ENCODE peak calls at places on chromosomes 7 and 10, in ten cellular contexts. One of them, this sample, is unnamed.

GRCh38 chr10:129794056-129794455 is 170.0 kb downstream of the EBF3 start:
- DNase-seq in activated T-cell treated with anti-CD3 and anti-CD28 coated beads, Interleukin-2, amount 50 U/mL, for 4 hours: no peak
- DNase-seq in HuH-7.5: no peak
- DNase-seq in mesendoderm: no peak
- DNase-seq in ecto neural progenitor cell: no peak
- DNase-seq in astrocyte of the spinal cord: no peak
- DNase-seq in WTC11: no peak
- DNase-seq in globus pallidus: no peak
- DNase-seq in H54: no peak
- DNase-seq in SJCRH30: no peak
- DNase-seq in this sample: no peak

GRCh38 chr10:131427901-131428300 is 116.4 kb upstream of the TCERG1L start:
- DNase-seq in activated T-cell treated with anti-CD3 and anti-CD28 coated beads, Interleukin-2, amount 50 U/mL, for 4 hours: no peak
- DNase-seq in HuH-7.5: no peak
- DNase-seq in mesendoderm: no peak
- DNase-seq in ecto neural progenitor cell: no peak
- DNase-seq in astrocyte of the spinal cord: no peak
- DNase-seq in WTC11: no peak
- DNase-seq in globus pallidus: no peak
- DNase-seq in H54: no peak
- DNase-seq in SJCRH30: no peak
- DNase-seq in this sample: no peak

GRCh38 chr7:27442446-27442845 is 199.8 kb downstream of the EVX1 start:
- DNase-seq in activated T-cell treated with anti-CD3 and anti-CD28 coated beads, Interleukin-2, amount 50 U/mL, for 4 hours: no peak
- DNase-seq in HuH-7.5: no peak
- DNase-seq in mesendoderm: no peak
- DNase-seq in ecto neural progenitor cell: no peak
- DNase-seq in astrocyte of the spinal cord: peak; percentile 25
- DNase-seq in WTC11: no peak
- DNase-seq in globus pallidus: no peak
- DNase-seq in H54: peak; percentile 41
- DNase-seq in SJCRH30: no peak
- DNase-seq in this sample: peak; percentile 88

GRCh38 chr7:68629-69028 is 123.7 kb upstream of the FAM20C start:
- DNase-seq in activated T-cell treated with anti-CD3 and anti-CD28 coated beads, Interleukin-2, amount 50 U/mL, for 4 hours: no peak
- DNase-seq in HuH-7.5: no peak
- DNase-seq in mesendoderm: peak; percentile 44
- DNase-seq in ecto neural progenitor cell: no peak
- DNase-seq in astrocyte of the spinal cord: no peak
- DNase-seq in WTC11: no peak
- DNase-seq in globus pallidus: no peak
- DNase-seq in H54: no peak
- DNase-seq in SJCRH30: no peak
- DNase-seq in this sample: no peak

GRCh38 chr7:32942783-32943653 is 14.2 kb upstream of the FKBP9 start:
- DNase-seq in activated T-cell treated with anti-CD3 and anti-CD28 coated beads, Interleukin-2, amount 50 U/mL, for 4 hours: peak; percentile 56
- DNase-seq in HuH-7.5: peak; percentile 93
- DNase-seq in mesendoderm: peak; percentile 87
- DNase-seq in ecto neural progenitor cell: peak; percentile 87
- DNase-seq in astrocyte of the spinal cord: peak; percentile 78
- DNase-seq in WTC11: peak; percentile 82
- DNase-seq in globus pallidus: peak; percentile 85
- DNase-seq in H54: peak; percentile 96
- DNase-seq in SJCRH30: peak; percentile 89
- DNase-seq in this sample: peak; percentile 57

GRCh38 chr7:98278408-98278807 is 3.1 kb upstream of the BRI3 start:
- DNase-seq in activated T-cell treated with anti-CD3 and anti-CD28 coated beads, Interleukin-2, amount 50 U/mL, for 4 hours: no peak
- DNase-seq in HuH-7.5: no peak
- DNase-seq in mesendoderm: no peak
- DNase-seq in ecto neural progenitor cell: no peak
- DNase-seq in astrocyte of the spinal cord: no peak
- DNase-seq in WTC11: no peak
- DNase-seq in globus pallidus: no peak
- DNase-seq in H54: no peak
- DNase-seq in SJCRH30: peak; percentile 60
- DNase-seq in this sample: no peak

GRCh38 chr7:51629206-51629605 is 312.6 kb upstream of the COBL start:
- DNase-seq in activated T-cell treated with anti-CD3 and anti-CD28 coated beads, Interleukin-2, amount 50 U/mL, for 4 hours: no peak
- DNase-seq in HuH-7.5: no peak
- DNase-seq in mesendoderm: no peak
- DNase-seq in ecto neural progenitor cell: no peak
- DNase-seq in astrocyte of the spinal cord: no peak
- DNase-seq in WTC11: no peak
- DNase-seq in globus pallidus: no peak
- DNase-seq in H54: no peak
- DNase-seq in SJCRH30: no peak
- DNase-seq in this sample: no peak

GRCh38 chr10:112832361-112832878 is 117.6 kb upstream of the TCF7L2 start:
- DNase-seq in activated T-cell treated with anti-CD3 and anti-CD28 coated beads, Interleukin-2, amount 50 U/mL, for 4 hours: no peak
- DNase-seq in HuH-7.5: no peak
- DNase-seq in mesendoderm: peak; percentile 95
- DNase-seq in ecto neural progenitor cell: no peak
- DNase-seq in astrocyte of the spinal cord: peak; percentile 43
- DNase-seq in WTC11: peak; percentile 78
- DNase-seq in globus pallidus: no peak
- DNase-seq in H54: peak; percentile 69
- DNase-seq in SJCRH30: no peak
- DNase-seq in this sample: peak; percentile 40

GRCh38 chr10:119341236-119342016 is 134.1 kb downstream of the GRK5 start:
- DNase-seq in activated T-cell treated with anti-CD3 and anti-CD28 coated beads, Interleukin-2, amount 50 U/mL, for 4 hours: peak; percentile 44
- DNase-seq in HuH-7.5: peak; percentile 53
- DNase-seq in mesendoderm: peak; percentile 38
- DNase-seq in ecto neural progenitor cell: no peak
- DNase-seq in astrocyte of the spinal cord: peak; percentile 71
- DNase-seq in WTC11: no peak
- DNase-seq in globus pallidus: no peak
- DNase-seq in H54: peak; percentile 92
- DNase-seq in SJCRH30: peak; percentile 68
- DNase-seq in this sample: peak; percentile 59

GRCh38 chr7:91832493-91833045 is 47.9 kb downstream of the MTERF1 start:
- DNase-seq in activated T-cell treated with anti-CD3 and anti-CD28 coated beads, Interleukin-2, amount 50 U/mL, for 4 hours: no peak
- DNase-seq in HuH-7.5: no peak
- DNase-seq in mesendoderm: no peak
- DNase-seq in ecto neural progenitor cell: no peak
- DNase-seq in astrocyte of the spinal cord: no peak
- DNase-seq in WTC11: no peak
- DNase-seq in globus pallidus: no peak
- DNase-seq in H54: no peak
- DNase-seq in SJCRH30: no peak
- DNase-seq in this sample: no peak

GRCh38 chr10:33223326-33224014 is 111.0 kb downstream of the NRP1 start:
- DNase-seq in activated T-cell treated with anti-CD3 and anti-CD28 coated beads, Interleukin-2, amount 50 U/mL, for 4 hours: no peak
- DNase-seq in HuH-7.5: no peak
- DNase-seq in mesendoderm: no peak
- DNase-seq in ecto neural progenitor cell: no peak
- DNase-seq in astrocyte of the spinal cord: no peak
- DNase-seq in WTC11: no peak
- DNase-seq in globus pallidus: no peak
- DNase-seq in H54: no peak
- DNase-seq in SJCRH30: no peak
- DNase-seq in this sample: no peak

GRCh38 chr7:80740778-80741545 is 102.5 kb downstream of the CD36 start:
- DNase-seq in activated T-cell treated with anti-CD3 and anti-CD28 coated beads, Interleukin-2, amount 50 U/mL, for 4 hours: no peak
- DNase-seq in HuH-7.5: no peak
- DNase-seq in mesendoderm: no peak
- DNase-seq in ecto neural progenitor cell: no peak
- DNase-seq in astrocyte of the spinal cord: peak; percentile 78
- DNase-seq in WTC11: no peak
- DNase-seq in globus pallidus: no peak
- DNase-seq in H54: no peak
- DNase-seq in SJCRH30: peak; percentile 6
- DNase-seq in this sample: no peak

GRCh38 chr7:101816499-101817030 is 861 bp upstream of the CUX1 start:
- DNase-seq in activated T-cell treated with anti-CD3 and anti-CD28 coated beads, Interleukin-2, amount 50 U/mL, for 4 hours: peak; percentile 15
- DNase-seq in HuH-7.5: peak; percentile 80
- DNase-seq in mesendoderm: peak; percentile 50
- DNase-seq in ecto neural progenitor cell: peak; percentile 61
- DNase-seq in astrocyte of the spinal cord: no peak
- DNase-seq in WTC11: peak; percentile 54
- DNase-seq in globus pallidus: peak; percentile 49
- DNase-seq in H54: peak; percentile 67
- DNase-seq in SJCRH30: peak; percentile 57
- DNase-seq in this sample: no peak

This sample was measured in bronchial epithelial cell.